ENCODE peak calls at places on chromosome 20, in six cellular contexts. One of them, this sample, is unnamed.
A peak's percentile ranks its signal among the peaks of the same experiment; 100 is the strongest.

GRCh38 chr20:51978081-51978501 is 175.8 kb upstream of the SALL4 start:
- DNase-seq in pons: no peak
- DNase-seq in RWPE1: no peak
- DNase-seq in GM19239: no peak
- DNase-seq in T-helper 17 cell: no peak
- DNase-seq in amniotic epithelial cell: no peak
- DNase-seq in this sample: no peak

GRCh38 chr20:35560105-35560511 is 18.2 kb downstream of the ERGIC3 start:
- DNase-seq in pons: no peak
- DNase-seq in RWPE1: no peak
- DNase-seq in GM19239: no peak
- DNase-seq in T-helper 17 cell: no peak
- DNase-seq in amniotic epithelial cell: no peak
- DNase-seq in this sample: no peak

GRCh38 chr20:58309607-58310290 is at the start of gene RAB22A:
- DNase-seq in pons: peak; percentile 57
- DNase-seq in RWPE1: peak; percentile 96
- DNase-seq in GM19239: peak; percentile 94
- DNase-seq in T-helper 17 cell: peak; percentile 79
- DNase-seq in amniotic epithelial cell: peak; percentile 63
- DNase-seq in this sample: peak; percentile 72

GRCh38 chr20:44074252-44075151 is 112.5 kb downstream of the JPH2 start:
- DNase-seq in pons: peak; percentile 29
- DNase-seq in RWPE1: no peak
- DNase-seq in GM19239: no peak
- DNase-seq in T-helper 17 cell: no peak
- DNase-seq in amniotic epithelial cell: peak; percentile 49
- DNase-seq in this sample: no peak

GRCh38 chr20:31718952-31719643 is 3.6 kb downstream of the BCL2L1 start:
- DNase-seq in pons: peak; percentile 22
- DNase-seq in RWPE1: no peak
- DNase-seq in GM19239: no peak
- DNase-seq in T-helper 17 cell: no peak
- DNase-seq in amniotic epithelial cell: no peak
- DNase-seq in this sample: no peak

GRCh38 chr20:62841705-62842212 is 19.9 kb downstream of the TCFL5 start:
- DNase-seq in pons: no peak
- DNase-seq in RWPE1: no peak
- DNase-seq in GM19239: no peak
- DNase-seq in T-helper 17 cell: no peak
- DNase-seq in amniotic epithelial cell: no peak
- DNase-seq in this sample: no peak

GRCh38 chr20:45835230-45836224 is 1.9 kb downstream of the SNX21 start:
- DNase-seq in pons: no peak
- DNase-seq in RWPE1: peak; percentile 74
- DNase-seq in GM19239: no peak
- DNase-seq in T-helper 17 cell: no peak
- DNase-seq in amniotic epithelial cell: peak; percentile 19
- DNase-seq in this sample: no peak

GRCh38 chr20:37538003-37538402 is 10.3 kb upstream of the BLCAP start:
- DNase-seq in pons: no peak
- DNase-seq in RWPE1: peak; percentile 72
- DNase-seq in GM19239: no peak
- DNase-seq in T-helper 17 cell: no peak
- DNase-seq in amniotic epithelial cell: peak; percentile 87
- DNase-seq in this sample: no peak

GRCh38 chr20:48826883-48827771 is 672 bp downstream of the PREX1 start:
- DNase-seq in pons: no peak
- DNase-seq in RWPE1: no peak
- DNase-seq in GM19239: no peak
- DNase-seq in T-helper 17 cell: peak; percentile 23
- DNase-seq in amniotic epithelial cell: no peak
- DNase-seq in this sample: no peak

GRCh38 chr20:18793625-18794427 is 19.8 kb upstream of the SCP2D1 start:
- DNase-seq in pons: peak; percentile 98
- DNase-seq in RWPE1: peak; percentile 87
- DNase-seq in GM19239: peak; percentile 83
- DNase-seq in T-helper 17 cell: peak; percentile 72
- DNase-seq in amniotic epithelial cell: peak; percentile 89
- DNase-seq in this sample: peak; percentile 80

GRCh38 chr20:11891081-11891826 is 26.4 kb upstream of the BTBD3 start:
- DNase-seq in pons: peak; percentile 95
- DNase-seq in RWPE1: peak; percentile 39
- DNase-seq in GM19239: peak; percentile 17
- DNase-seq in T-helper 17 cell: no peak
- DNase-seq in amniotic epithelial cell: peak; percentile 18
- DNase-seq in this sample: peak; percentile 4

GRCh38 chr20:49006446-49006980 is 39.6 kb upstream of the CSE1L start:
- DNase-seq in pons: no peak
- DNase-seq in RWPE1: no peak
- DNase-seq in GM19239: no peak
- DNase-seq in T-helper 17 cell: no peak
- DNase-seq in amniotic epithelial cell: no peak
- DNase-seq in this sample: no peak

GRCh38 chr20:38178581-38178980 is 13.5 kb upstream of the TGM2 start:
- DNase-seq in pons: no peak
- DNase-seq in RWPE1: no peak
- DNase-seq in GM19239: no peak
- DNase-seq in T-helper 17 cell: no peak
- DNase-seq in amniotic epithelial cell: no peak
- DNase-seq in this sample: no peak

GRCh38 chr20:22744341-22745193 is 160.2 kb upstream of the FOXA2 start:
- DNase-seq in pons: no peak
- DNase-seq in RWPE1: peak; percentile 34
- DNase-seq in GM19239: no peak
- DNase-seq in T-helper 17 cell: no peak
- DNase-seq in amniotic epithelial cell: peak; percentile 82
- DNase-seq in this sample: no peak

GRCh38 chr20:896626-897025 is 19.5 kb downstream of the ANGPT4 start:
- DNase-seq in pons: no peak
- DNase-seq in RWPE1: no peak
- DNase-seq in GM19239: no peak
- DNase-seq in T-helper 17 cell: no peak
- DNase-seq in amniotic epithelial cell: peak; percentile 32
- DNase-seq in this sample: no peak

GRCh38 chr20:48613926-48614325 is 213.9 kb downstream of the PREX1 start:
- DNase-seq in pons: no peak
- DNase-seq in RWPE1: no peak
- DNase-seq in GM19239: no peak
- DNase-seq in T-helper 17 cell: no peak
- DNase-seq in amniotic epithelial cell: no peak
- DNase-seq in this sample: no peak

GRCh38 chr20:9999660-10000059 is 35.1 kb upstream of the ANKEF1 start:
- DNase-seq in pons: peak; percentile 59
- DNase-seq in RWPE1: no peak
- DNase-seq in GM19239: no peak
- DNase-seq in T-helper 17 cell: no peak
- DNase-seq in amniotic epithelial cell: no peak
- DNase-seq in this sample: no peak

GRCh38 chr20:14220986-14221385 is 116.4 kb downstream of the FLRT3 start:
- DNase-seq in pons: no peak
- DNase-seq in RWPE1: no peak
- DNase-seq in GM19239: no peak
- DNase-seq in T-helper 17 cell: no peak
- DNase-seq in amniotic epithelial cell: no peak
- DNase-seq in this sample: no peak

GRCh38 chr20:44219791-44220190 is 9.2 kb upstream of the OSER1 start:
- DNase-seq in pons: no peak
- DNase-seq in RWPE1: no peak
- DNase-seq in GM19239: no peak
- DNase-seq in T-helper 17 cell: no peak
- DNase-seq in amniotic epithelial cell: no peak
- DNase-seq in this sample: no peak

GRCh38 chr20:49245921-49246740 is 26.9 kb downstream of the DDX27 start:
- DNase-seq in pons: peak; percentile 81
- DNase-seq in RWPE1: peak; percentile 73
- DNase-seq in GM19239: peak; percentile 40
- DNase-seq in T-helper 17 cell: no peak
- DNase-seq in amniotic epithelial cell: peak; percentile 58
- DNase-seq in this sample: no peak

GRCh38 chr20:56430471-56430870 is 18.4 kb downstream of the CASS4 start:
- DNase-seq in pons: no peak
- DNase-seq in RWPE1: no peak
- DNase-seq in GM19239: no peak
- DNase-seq in T-helper 17 cell: no peak
- DNase-seq in amniotic epithelial cell: no peak
- DNase-seq in this sample: no peak

GRCh38 chr20:32415494-32415893 is 57.4 kb downstream of the ASXL1 start:
- DNase-seq in pons: no peak
- DNase-seq in RWPE1: no peak
- DNase-seq in GM19239: no peak
- DNase-seq in T-helper 17 cell: no peak
- DNase-seq in amniotic epithelial cell: no peak
- DNase-seq in this sample: no peak

GRCh38 chr20:46211331-46211722 is 93.2 kb downstream of the CD40 start:
- DNase-seq in pons: no peak
- DNase-seq in RWPE1: no peak
- DNase-seq in GM19239: no peak
- DNase-seq in T-helper 17 cell: no peak
- DNase-seq in amniotic epithelial cell: no peak
- DNase-seq in this sample: no peak

GRCh38 chr20:63064310-63064709 is 57.5 kb upstream of the BHLHE23 start:
- DNase-seq in pons: no peak
- DNase-seq in RWPE1: no peak
- DNase-seq in GM19239: no peak
- DNase-seq in T-helper 17 cell: peak; percentile 2
- DNase-seq in amniotic epithelial cell: no peak
- DNase-seq in this sample: peak; percentile 20

GRCh38 chr20:42494290-42494689 is 695.4 kb downstream of the PTPRT start:
- DNase-seq in pons: no peak
- DNase-seq in RWPE1: no peak
- DNase-seq in GM19239: no peak
- DNase-seq in T-helper 17 cell: no peak
- DNase-seq in amniotic epithelial cell: no peak
- DNase-seq in this sample: no peak

GRCh38 chr20:2932497-2932896 is 59.2 kb downstream of the PTPRA start:
- DNase-seq in pons: peak; percentile 71
- DNase-seq in RWPE1: no peak
- DNase-seq in GM19239: no peak
- DNase-seq in T-helper 17 cell: no peak
- DNase-seq in amniotic epithelial cell: no peak
- DNase-seq in this sample: no peak

GRCh38 chr20:46120136-46120535 is 2.0 kb downstream of the CD40 start:
- DNase-seq in pons: no peak
- DNase-seq in RWPE1: no peak
- DNase-seq in GM19239: no peak
- DNase-seq in T-helper 17 cell: no peak
- DNase-seq in amniotic epithelial cell: no peak
- DNase-seq in this sample: no peak

GRCh38 chr20:10610266-10610665 is 63.5 kb downstream of the JAG1 start:
- DNase-seq in pons: no peak
- DNase-seq in RWPE1: no peak
- DNase-seq in GM19239: no peak
- DNase-seq in T-helper 17 cell: no peak
- DNase-seq in amniotic epithelial cell: no peak
- DNase-seq in this sample: no peak

GRCh38 chr20:13533946-13534345 is 104.8 kb downstream of the TASP1 start:
- DNase-seq in pons: no peak
- DNase-seq in RWPE1: no peak
- DNase-seq in GM19239: no peak
- DNase-seq in T-helper 17 cell: no peak
- DNase-seq in amniotic epithelial cell: peak; percentile 49
- DNase-seq in this sample: no peak

GRCh38 chr20:45114465-45115385 is at the start of gene WFDC5:
- DNase-seq in pons: no peak
- DNase-seq in RWPE1: peak; percentile 61
- DNase-seq in GM19239: no peak
- DNase-seq in T-helper 17 cell: no peak
- DNase-seq in amniotic epithelial cell: no peak
- DNase-seq in this sample: no peak

GRCh38 chr20:23151008-23151703 is 65.0 kb upstream of the CD93 start:
- DNase-seq in pons: no peak
- DNase-seq in RWPE1: no peak
- DNase-seq in GM19239: no peak
- DNase-seq in T-helper 17 cell: no peak
- DNase-seq in amniotic epithelial cell: no peak
- DNase-seq in this sample: no peak

GRCh38 chr20:55103188-55103587 is 627.8 kb downstream of the DOK5 start:
- DNase-seq in pons: no peak
- DNase-seq in RWPE1: no peak
- DNase-seq in GM19239: no peak
- DNase-seq in T-helper 17 cell: no peak
- DNase-seq in amniotic epithelial cell: no peak
- DNase-seq in this sample: no peak

This sample was measured in CD4-positive, alpha-beta T cell.